ENCODE peak calls at places on chromosomes 12 and 14, in four cellular contexts. H, M, S and F are unnamed samples.

GRCh38 chr14:75967866-75968265 is 13.9 kb downstream of the TGFB3 start:
- DNase-seq in S (no peak), M (no peak), H (no peak), F (no peak)

GRCh38 chr12:132270516-132270915 is 58.9 kb downstream of the GALNT9 start:
- DNase-seq in M (no peak), H (no peak), S (no peak), F (no peak)

GRCh38 chr12:51678086-51678724 is 87.2 kb downstream of the SCN8A start:
- DNase-seq in S (peak), M (peak), H (no peak), F (no peak)

GRCh38 chr12:75183967-75184366 is 25.7 kb downstream of the KCNC2 start:
- DNase-seq in H (no peak), S (no peak), M (no peak), F (no peak)

GRCh38 chr14:105455086-105455640 is 19.5 kb upstream of the CRIP2 start:
- DNase-seq in M (no peak), H (no peak), S (no peak), F (no peak)

GRCh38 chr12:27185234-27186045 is 58.6 kb upstream of the STK38L start:
- DNase-seq in H (peak), S (peak), M (no peak), F (peak)

GRCh38 chr12:15131462-15131861 is 89.8 kb downstream of the RERG start:
- DNase-seq in H (peak), S (peak), M (no peak), F (no peak)

GRCh38 chr14:48536318-48536717 is 860.9 kb upstream of the MDGA2 start:
- DNase-seq in S (no peak), M (peak), H (no peak), F (no peak)

GRCh38 chr14:25953532-25954144 is 644.2 kb downstream of the NOVA1 start:
- DNase-seq in M (no peak), S (no peak), H (no peak), F (no peak)

GRCh38 chr14:65946494-65946893 is 534.0 kb downstream of the FUT8 start:
- DNase-seq in H (no peak), S (no peak), M (no peak), F (no peak)

GRCh38 chr14:105533811-105534498 is 7.6 kb downstream of the TMEM121 start:
- DNase-seq in M (no peak), H (no peak), S (no peak), F (no peak)

GRCh38 chr14:76204436-76205230 is 52.9 kb downstream of the GPATCH2L start:
- DNase-seq in S (no peak), M (no peak), H (no peak), F (no peak)

GRCh38 chr12:56258068-56258819 is at the start of gene ANKRD52:
- DNase-seq in H (peak), S (peak), M (peak), F (peak)

GRCh38 chr14:51967521-51967920 is 21.8 kb upstream of the RTRAF start:
- DNase-seq in H (no peak), S (no peak), M (no peak), F (no peak)

GRCh38 chr12:72077111-72077820 is 138.6 kb downstream of the TPH2 start:
- DNase-seq in H (no peak), M (no peak), S (no peak), F (no peak)

GRCh38 chr14:21771671-21772070 is 98.1 kb upstream of the OR4E1 start:
- DNase-seq in S (no peak), M (no peak), H (no peak), F (no peak)